ENCODE peak calls at places on chromosomes 13 and 19, in four cellular contexts. Z is WTC11, B is HepG2, G is GM12878. R is an unnamed sample.

GRCh38 chr19:8609210-8610040 is 1.1 kb downstream of the ADAMTS10 start:
- DNase-seq in G (no peak), Z (peak; percentile 72), B (peak; percentile 32), R (peak; percentile 31)

GRCh38 chr13:39036212-39036611 is 1.7 kb downstream of the PROSER1 start:
- DNase-seq in B (peak; percentile 25), Z (no peak), G (no peak), R (no peak)

GRCh38 chr19:16066611-16067104 is 9.6 kb upstream of the TPM4 start:
- DNase-seq in G (no peak), B (peak; percentile 81), Z (no peak), R (peak; percentile 63)

GRCh38 chr13:34161829-34162544 is 344.0 kb downstream of the RFC3 start:
- DNase-seq in Z (no peak), G (no peak), B (peak; percentile 25), R (no peak)

GRCh38 chr19:55646889-55647731 is 902 bp upstream of the CCDC106 start:
- DNase-seq in B (no peak), G (no peak), Z (no peak), R (no peak)

GRCh38 chr19:51107406-51108065 is 673 bp downstream of the CTU1 start:
- DNase-seq in B (peak; percentile 37), Z (no peak), G (no peak), R (no peak)

GRCh38 chr13:40292108-40292507 is 374.3 kb downstream of the FOXO1 start:
- DNase-seq in B (no peak), Z (no peak), G (no peak), R (no peak)

GRCh38 chr19:9939301-9939913 is 3.1 kb upstream of the OLFM2 start:
- DNase-seq in Z (no peak), G (no peak), B (no peak), R (no peak)

GRCh38 chr13:113584870-113585671 is 518 bp downstream of the TFDP1 start:
- DNase-seq in Z (no peak), G (no peak), B (no peak), R (peak; percentile 56)

GRCh38 chr13:26459276-26460131 is 98.0 kb upstream of the WASF3 start:
- DNase-seq in G (no peak), B (no peak), Z (no peak), R (no peak)

GRCh38 chr19:50632151-50632835 is 7.4 kb downstream of the SYT3 start:
- DNase-seq in B (no peak), Z (no peak), G (no peak), R (no peak)

GRCh38 chr19:39970424-39970673 is 616 bp upstream of the PSMC4 start:
- DNase-seq in G (peak; percentile 24), B (no peak), Z (no peak), R (no peak)

GRCh38 chr13:84994582-84994981 is 804.6 kb downstream of the SLITRK6 start:
- DNase-seq in B (peak; percentile 69), Z (no peak), G (no peak), R (no peak)

GRCh38 chr13:22927008-22927393 is 253.8 kb upstream of the SGCG start:
- DNase-seq in Z (peak; percentile 39), G (no peak), B (no peak), R (no peak)

GRCh38 chr19:10863107-10863700 is 8.1 kb upstream of the CARM1 start:
- DNase-seq in B (peak; percentile 56), G (no peak), Z (no peak), R (peak; percentile 38)

GRCh38 chr19:47195462-47195861 is 35.5 kb downstream of the BBC3 start:
- DNase-seq in G (no peak), Z (no peak), B (no peak), R (no peak)

GRCh38 chr19:16144216-16144581 is 714 bp downstream of the HSH2D start:
- DNase-seq in G (no peak), B (no peak), Z (no peak), R (no peak)

GRCh38 chr19:38433268-38433733 is at the start of gene RYR1:
- DNase-seq in Z (peak; percentile 97), G (no peak), B (no peak), R (peak; percentile 98)

GRCh38 chr19:49362048-49362925 is at the start of gene TEAD2:
- DNase-seq in B (peak; percentile 32), Z (peak; percentile 84), G (no peak), R (peak; percentile 64)

GRCh38 chr13:74036373-74036772 is 97.8 kb downstream of the KLF12 start:
- DNase-seq in B (no peak), Z (peak; percentile 43), G (no peak), R (no peak)

GRCh38 chr19:17527326-17527725 is 15.9 kb downstream of the PGLS start:
- DNase-seq in Z (no peak), G (no peak), B (no peak), R (no peak)

GRCh38 chr19:29976151-29976943 is 34.3 kb downstream of the URI1 start:
- DNase-seq in Z (no peak), B (no peak), G (no peak), R (no peak)

GRCh38 chr19:15421726-15422260 is 3.0 kb upstream of the AKAP8L start:
- DNase-seq in B (no peak), G (no peak), Z (no peak), R (no peak)

GRCh38 chr13:24233351-24233901 is 72.9 kb downstream of the SPATA13 start:
- DNase-seq in B (no peak), G (no peak), Z (peak; percentile 31), R (no peak)

GRCh38 chr19:30692517-30692870 is 320.3 kb downstream of the ZNF536 start:
- DNase-seq in B (no peak), Z (no peak), G (no peak), R (no peak)

GRCh38 chr13:100363874-100364273 is 224.7 kb downstream of the GGACT start:
- DNase-seq in G (no peak), B (no peak), Z (no peak), R (no peak)

GRCh38 chr13:101390461-101390860 is 25.8 kb downstream of the NALCN start:
- DNase-seq in B (no peak), G (no peak), Z (no peak), R (no peak)

GRCh38 chr13:95420501-95420900 is 119.2 kb upstream of the ABCC4 start:
- DNase-seq in G (no peak), Z (peak; percentile 15), B (no peak), R (no peak)

GRCh38 chr19:18488403-18488723 is 33.5 kb downstream of the ELL start:
- DNase-seq in Z (no peak), G (no peak), B (no peak), R (no peak)

GRCh38 chr19:18408053-18408476 is 10.6 kb upstream of the LRRC25 start:
- DNase-seq in B (no peak), Z (peak; percentile 74), G (peak; percentile 87), R (peak; percentile 63)

GRCh38 chr19:4184718-4185352 is 2.3 kb downstream of the ANKRD24 start:
- DNase-seq in Z (no peak), B (no peak), G (no peak), R (no peak)

GRCh38 chr13:28531195-28531955 is 36.4 kb upstream of the FLT1 start:
- DNase-seq in Z (peak; percentile 73), G (no peak), B (no peak), R (no peak)

GRCh38 chr13:45280751-45281634 is 60.0 kb downstream of the TPT1 start:
- DNase-seq in G (no peak), B (peak; percentile 47), Z (peak; percentile 71), R (peak; percentile 20)

GRCh38 chr13:102907016-102907756 is 61.4 kb downstream of the ERCC5 start:
- DNase-seq in Z (no peak), B (no peak), G (peak; percentile 25), R (no peak)

GRCh38 chr13:21402586-21403307 is 56.4 kb downstream of the ZDHHC20 start:
- DNase-seq in Z (no peak), G (no peak), B (peak; percentile 67), R (no peak)

GRCh38 chr19:38265213-38265861 is 964 bp downstream of the SPINT2 start:
- DNase-seq in B (no peak), G (no peak), Z (no peak), R (no peak)

GRCh38 chr13:41384749-41385503 is 72.4 kb upstream of the RGCC start:
- DNase-seq in Z (no peak), B (no peak), G (no peak), R (no peak)

GRCh38 chr19:30322641-30323320 is 49.4 kb upstream of the ZNF536 start:
- DNase-seq in B (no peak), Z (no peak), G (no peak), R (no peak)

DNA sequence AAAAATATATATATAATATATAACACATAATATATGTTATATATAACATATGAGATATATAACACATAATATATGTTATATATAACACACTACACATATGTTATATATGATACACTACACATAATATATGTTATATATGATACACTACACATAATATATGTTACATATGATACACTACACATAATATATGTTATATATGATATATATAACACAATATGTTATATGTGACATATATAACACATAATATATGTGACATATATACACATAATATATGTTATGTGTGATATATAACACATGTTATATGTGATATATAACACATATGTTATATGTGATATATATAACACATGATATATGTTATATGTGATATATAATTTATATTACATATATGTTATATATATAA is 129.7 kb downstream of the CACNA1A start:
- DNase-seq in G (no peak), B (no peak), Z (no peak), R (no peak)
- TF ChIP-seq NR2C2 in G (no peak), B (no peak), Z (no peak), R (no peak)

GRCh38 chr13:30346159-30346788 is 38.9 kb upstream of the KATNAL1 start:
- DNase-seq in B (no peak), G (peak; percentile 64), Z (no peak), R (no peak)
- TF ChIP-seq NR2C2 in B (no peak), G (no peak), Z (no peak), R (no peak)

GRCh38 chr19:14107581-14108461 is 9.7 kb downstream of the PRKACA start:
- DNase-seq in Z (no peak), G (no peak), B (no peak), R (no peak)
- TF ChIP-seq NR2C2 in Z (no peak), G (no peak), B (no peak), R (no peak)

GRCh38 chr13:42807866-42808265 is 26.5 kb downstream of the FAM216B start:
- DNase-seq in G (no peak), B (peak; percentile 1), Z (no peak), R (no peak)
- TF ChIP-seq NR2C2 in G (no peak), B (no peak), Z (no peak), R (no peak)

GRCh38 chr19:1084024-1084868 is 10.9 kb downstream of the POLR2E start:
- DNase-seq in B (no peak), G (no peak), Z (no peak), R (no peak)
- TF ChIP-seq NR2C2 in B (no peak), G (no peak), Z (no peak), R (no peak)

GRCh38 chr19:33647146-33647545 is 25.4 kb downstream of the CHST8 start:
- DNase-seq in G (no peak), Z (no peak), B (no peak), R (no peak)
- TF ChIP-seq NR2C2 in G (no peak), Z (no peak), B (no peak), R (no peak)

GRCh38 chr19:32526895-32527294 is 54.1 kb upstream of the PDCD5 start:
- DNase-seq in G (no peak), Z (no peak), B (no peak), R (no peak)

GRCh38 chr19:32532233-32532632 is 48.8 kb upstream of the PDCD5 start:
- DNase-seq in Z (no peak), G (no peak), B (no peak), R (no peak)

GRCh38 chr19:32530773-32531172 is 50.2 kb upstream of the PDCD5 start:
- DNase-seq in G (no peak), B (no peak), Z (no peak), R (no peak)
- TF ChIP-seq NR2C2 in G (no peak), B (no peak), Z (no peak), R (no peak)